ENCODE peak calls at places on chromosomes 2 and 18, in seven cellular contexts. One of them, this sample, is unnamed.

GRCh38 chr2:236179653-236180500 is 11.7 kb upstream of the GBX2 start:
- DNase-seq in astrocyte: peak; percentile 81
- DNase-seq in right atrium auricular region: no peak
- DNase-seq in body of pancreas: no peak
- DNase-seq in psoas muscle: no peak
- DNase-seq in tibial nerve: no peak
- DNase-seq in A549: peak; percentile 23
- DNase-seq in this sample: no peak

GRCh38 chr2:168328421-168328820 is 81.0 kb upstream of the STK39 start:
- DNase-seq in psoas muscle: no peak
- DNase-seq in body of pancreas: no peak
- DNase-seq in tibial nerve: no peak
- DNase-seq in A549: no peak
- DNase-seq in right atrium auricular region: no peak
- DNase-seq in astrocyte: no peak
- DNase-seq in this sample: no peak

GRCh38 chr2:179340678-179341077 is 76.0 kb upstream of the SESTD1 start:
- DNase-seq in A549: peak; percentile 26
- DNase-seq in right atrium auricular region: no peak
- DNase-seq in tibial nerve: no peak
- DNase-seq in astrocyte: no peak
- DNase-seq in psoas muscle: no peak
- DNase-seq in body of pancreas: no peak
- DNase-seq in this sample: no peak

GRCh38 chr2:167190053-167190452 is 301.8 kb downstream of the XIRP2 start:
- DNase-seq in body of pancreas: peak; percentile 64
- DNase-seq in tibial nerve: no peak
- DNase-seq in psoas muscle: peak; percentile 45
- DNase-seq in astrocyte: peak; percentile 88
- DNase-seq in A549: no peak
- DNase-seq in right atrium auricular region: no peak
- DNase-seq in this sample: no peak

GRCh38 chr2:40251146-40251545 is 200.7 kb downstream of the SLC8A1 start:
- DNase-seq in body of pancreas: peak; percentile 15
- DNase-seq in psoas muscle: no peak
- DNase-seq in tibial nerve: no peak
- DNase-seq in astrocyte: no peak
- DNase-seq in A549: peak; percentile 17
- DNase-seq in right atrium auricular region: no peak
- DNase-seq in this sample: no peak

GRCh38 chr2:72096181-72096580 is 51.5 kb downstream of the CYP26B1 start:
- DNase-seq in tibial nerve: no peak
- DNase-seq in A549: no peak
- DNase-seq in right atrium auricular region: no peak
- DNase-seq in psoas muscle: no peak
- DNase-seq in body of pancreas: no peak
- DNase-seq in astrocyte: no peak
- DNase-seq in this sample: no peak

GRCh38 chr18:76985156-76985950 is 147.2 kb downstream of the MBP start:
- DNase-seq in psoas muscle: no peak
- DNase-seq in tibial nerve: no peak
- DNase-seq in body of pancreas: no peak
- DNase-seq in A549: no peak
- DNase-seq in right atrium auricular region: no peak
- DNase-seq in astrocyte: no peak
- DNase-seq in this sample: no peak

GRCh38 chr2:160630801-160631590 is 137.4 kb upstream of the RBMS1 start:
- DNase-seq in astrocyte: peak; percentile 24
- DNase-seq in right atrium auricular region: no peak
- DNase-seq in psoas muscle: no peak
- DNase-seq in body of pancreas: no peak
- DNase-seq in A549: no peak
- DNase-seq in tibial nerve: no peak
- DNase-seq in this sample: no peak

GRCh38 chr2:11008773-11009172 is 97.0 kb downstream of the KCNF1 start:
- DNase-seq in body of pancreas: no peak
- DNase-seq in A549: no peak
- DNase-seq in astrocyte: no peak
- DNase-seq in psoas muscle: no peak
- DNase-seq in tibial nerve: no peak
- DNase-seq in right atrium auricular region: no peak
- DNase-seq in this sample: no peak

GRCh38 chr18:33579147-33579867 is 1.3 kb downstream of the ASXL3 start:
- DNase-seq in psoas muscle: no peak
- DNase-seq in astrocyte: no peak
- DNase-seq in A549: no peak
- DNase-seq in right atrium auricular region: no peak
- DNase-seq in tibial nerve: no peak
- DNase-seq in body of pancreas: no peak
- DNase-seq in this sample: no peak

GRCh38 chr2:118371500-118371899 is 283.2 kb downstream of the INSIG2 start:
- DNase-seq in psoas muscle: no peak
- DNase-seq in tibial nerve: no peak
- DNase-seq in body of pancreas: peak; percentile 27
- DNase-seq in astrocyte: peak; percentile 29
- DNase-seq in A549: peak; percentile 44
- DNase-seq in right atrium auricular region: no peak
- DNase-seq in this sample: no peak

GRCh38 chr2:5472673-5473072 is 219.5 kb upstream of the SOX11 start:
- DNase-seq in body of pancreas: no peak
- DNase-seq in right atrium auricular region: no peak
- DNase-seq in tibial nerve: no peak
- DNase-seq in A549: no peak
- DNase-seq in astrocyte: no peak
- DNase-seq in psoas muscle: no peak
- DNase-seq in this sample: no peak

GRCh38 chr18:3283908-3284307 is 22.0 kb downstream of the MYL12B start:
- DNase-seq in A549: no peak
- DNase-seq in tibial nerve: no peak
- DNase-seq in astrocyte: no peak
- DNase-seq in right atrium auricular region: no peak
- DNase-seq in body of pancreas: no peak
- DNase-seq in psoas muscle: no peak
- DNase-seq in this sample: no peak

GRCh38 chr2:217919781-217920351 is 82.9 kb downstream of the TNS1 start:
- DNase-seq in astrocyte: peak; percentile 86
- DNase-seq in right atrium auricular region: no peak
- DNase-seq in A549: peak; percentile 32
- DNase-seq in psoas muscle: peak; percentile 37
- DNase-seq in tibial nerve: no peak
- DNase-seq in body of pancreas: peak; percentile 35
- DNase-seq in this sample: no peak

GRCh38 chr18:10270160-10270571 is 184.3 kb upstream of the APCDD1 start:
- DNase-seq in A549: no peak
- DNase-seq in tibial nerve: peak; percentile 31
- DNase-seq in right atrium auricular region: peak; percentile 79
- DNase-seq in psoas muscle: no peak
- DNase-seq in astrocyte: peak; percentile 48
- DNase-seq in body of pancreas: peak; percentile 63
- DNase-seq in this sample: no peak

GRCh38 chr2:68465081-68465916 is 1.8 kb downstream of the FBXO48 start:
- DNase-seq in A549: no peak
- DNase-seq in astrocyte: no peak
- DNase-seq in body of pancreas: no peak
- DNase-seq in right atrium auricular region: no peak
- DNase-seq in psoas muscle: no peak
- DNase-seq in tibial nerve: no peak
- DNase-seq in this sample: no peak

GRCh38 chr2:232568161-232568560 is 17.7 kb downstream of the EIF4E2 start:
- DNase-seq in right atrium auricular region: no peak
- DNase-seq in astrocyte: peak; percentile 81
- DNase-seq in body of pancreas: no peak
- DNase-seq in A549: peak; percentile 21
- DNase-seq in psoas muscle: no peak
- DNase-seq in tibial nerve: no peak
- DNase-seq in this sample: no peak

GRCh38 chr2:225841314-225841713 is 441.8 kb downstream of the NYAP2 start:
- DNase-seq in psoas muscle: no peak
- DNase-seq in right atrium auricular region: no peak
- DNase-seq in tibial nerve: no peak
- DNase-seq in body of pancreas: no peak
- DNase-seq in astrocyte: peak; percentile 20
- DNase-seq in A549: no peak
- DNase-seq in this sample: no peak

GRCh38 chr2:234989183-234989701 is 37.4 kb downstream of the SH3BP4 start:
- DNase-seq in right atrium auricular region: peak; percentile 84
- DNase-seq in body of pancreas: peak; percentile 99
- DNase-seq in psoas muscle: peak; percentile 78
- DNase-seq in A549: no peak
- DNase-seq in astrocyte: peak; percentile 70
- DNase-seq in tibial nerve: peak; percentile 80
- DNase-seq in this sample: no peak

DNA sequence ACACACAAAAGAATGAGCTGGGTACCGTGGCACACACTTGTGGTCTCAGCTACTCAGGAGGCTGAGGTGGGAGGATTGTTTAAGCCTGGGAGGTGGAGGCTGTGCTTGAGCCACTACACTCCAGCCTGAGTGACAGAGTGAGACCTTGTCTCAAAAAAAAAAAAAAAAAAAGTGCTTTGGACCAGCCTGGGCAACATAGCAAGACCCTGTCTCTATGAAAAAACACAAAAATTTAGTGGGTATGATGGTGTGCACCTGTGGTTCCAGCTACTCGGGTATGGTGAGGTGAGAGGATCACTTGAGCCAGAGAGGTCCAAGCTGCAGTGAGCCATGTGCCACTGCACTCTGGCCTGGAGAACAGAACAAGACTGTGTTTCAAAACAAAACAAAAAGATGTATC is 10.4 kb downstream of the ZNF512 start:
- DNase-seq in tibial nerve: no peak
- DNase-seq in psoas muscle: no peak
- DNase-seq in A549: no peak
- DNase-seq in astrocyte: no peak
- DNase-seq in right atrium auricular region: no peak
- DNase-seq in body of pancreas: no peak
- DNase-seq in this sample: no peak
- H3K9me3 ChIP-seq in tibial nerve: peaks cover 24% of the 10 kb centered on the region
- H3K9me3 ChIP-seq in psoas muscle: peaks cover 7% of the 10 kb centered on the region
- H3K9me3 ChIP-seq in A549: peaks cover 10% of the 10 kb centered on the region
- H3K9me3 ChIP-seq in astrocyte: no peaks in the 10 kb centered on the region
- H3K9me3 ChIP-seq in right atrium auricular region: peaks cover 33% of the 10 kb centered on the region
- H3K9me3 ChIP-seq in body of pancreas: no peaks in the 10 kb centered on the region
- H3K9me3 ChIP-seq in this sample: peaks cover 3% of the 10 kb centered on the region

DNA sequence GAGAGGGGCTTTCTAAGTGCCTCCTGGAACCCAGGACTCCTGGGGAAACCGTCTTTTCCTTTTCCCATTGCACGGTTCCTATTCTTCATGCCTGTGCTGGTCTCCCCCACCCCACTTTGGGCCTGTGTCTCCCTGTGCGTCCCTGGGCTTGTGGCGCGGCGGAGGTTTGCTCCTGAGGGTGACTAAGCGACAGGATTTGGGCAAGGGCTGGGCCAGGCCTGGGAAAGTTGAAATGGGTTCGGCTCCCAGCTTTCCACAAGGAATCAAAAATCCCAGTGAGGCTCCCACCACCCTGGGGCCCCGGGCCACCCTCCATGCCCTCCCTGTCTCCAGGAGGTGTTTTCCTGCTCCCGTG is 197.7 kb downstream of the NDUFA10 start:
- DNase-seq in tibial nerve: no peak
- DNase-seq in psoas muscle: no peak
- DNase-seq in A549: no peak
- DNase-seq in astrocyte: no peak
- DNase-seq in body of pancreas: no peak
- DNase-seq in right atrium auricular region: peak; percentile 32
- DNase-seq in this sample: no peak
- H3K9me3 ChIP-seq in tibial nerve: no peaks in the 10 kb centered on the region
- H3K9me3 ChIP-seq in psoas muscle: no peaks in the 10 kb centered on the region
- H3K9me3 ChIP-seq in A549: no peaks in the 10 kb centered on the region
- H3K9me3 ChIP-seq in astrocyte: no peaks in the 10 kb centered on the region
- H3K9me3 ChIP-seq in body of pancreas: no peaks in the 10 kb centered on the region
- H3K9me3 ChIP-seq in right atrium auricular region: no peaks in the 10 kb centered on the region
- H3K9me3 ChIP-seq in this sample: no peaks in the 10 kb centered on the region

GRCh38 chr2:229178117-229178516 is 93.0 kb downstream of the PID1 start:
- DNase-seq in A549: no peak
- DNase-seq in tibial nerve: no peak
- DNase-seq in psoas muscle: no peak
- DNase-seq in right atrium auricular region: no peak
- DNase-seq in astrocyte: no peak
- DNase-seq in body of pancreas: no peak
- DNase-seq in this sample: no peak

GRCh38 chr2:229178706-229179105 is 92.4 kb downstream of the PID1 start:
- DNase-seq in A549: no peak
- DNase-seq in astrocyte: no peak
- DNase-seq in psoas muscle: no peak
- DNase-seq in body of pancreas: no peak
- DNase-seq in tibial nerve: no peak
- DNase-seq in right atrium auricular region: no peak
- DNase-seq in this sample: no peak

GRCh38 chr2:229176136-229176535 is 95.0 kb downstream of the PID1 start:
- DNase-seq in A549: no peak
- DNase-seq in psoas muscle: no peak
- DNase-seq in body of pancreas: no peak
- DNase-seq in astrocyte: no peak
- DNase-seq in right atrium auricular region: no peak
- DNase-seq in tibial nerve: no peak
- DNase-seq in this sample: no peak

GRCh38 chr2:229179598-229179997 is 91.5 kb downstream of the PID1 start:
- DNase-seq in tibial nerve: no peak
- DNase-seq in A549: no peak
- DNase-seq in right atrium auricular region: no peak
- DNase-seq in psoas muscle: no peak
- DNase-seq in body of pancreas: no peak
- DNase-seq in astrocyte: no peak
- DNase-seq in this sample: no peak

GRCh38 chr2:229180658-229181057 is 90.4 kb downstream of the PID1 start:
- DNase-seq in right atrium auricular region: no peak
- DNase-seq in astrocyte: no peak
- DNase-seq in tibial nerve: no peak
- DNase-seq in A549: no peak
- DNase-seq in psoas muscle: no peak
- DNase-seq in body of pancreas: no peak
- DNase-seq in this sample: no peak
- H3K9me3 ChIP-seq in right atrium auricular region: no peaks in the 10 kb centered on the region
- H3K9me3 ChIP-seq in astrocyte: no peaks in the 10 kb centered on the region
- H3K9me3 ChIP-seq in tibial nerve: no peaks in the 10 kb centered on the region
- H3K9me3 ChIP-seq in A549: no peaks in the 10 kb centered on the region
- H3K9me3 ChIP-seq in psoas muscle: no peaks in the 10 kb centered on the region
- H3K9me3 ChIP-seq in body of pancreas: no peaks in the 10 kb centered on the region
- H3K9me3 ChIP-seq in this sample: no peaks in the 10 kb centered on the region

DNA sequence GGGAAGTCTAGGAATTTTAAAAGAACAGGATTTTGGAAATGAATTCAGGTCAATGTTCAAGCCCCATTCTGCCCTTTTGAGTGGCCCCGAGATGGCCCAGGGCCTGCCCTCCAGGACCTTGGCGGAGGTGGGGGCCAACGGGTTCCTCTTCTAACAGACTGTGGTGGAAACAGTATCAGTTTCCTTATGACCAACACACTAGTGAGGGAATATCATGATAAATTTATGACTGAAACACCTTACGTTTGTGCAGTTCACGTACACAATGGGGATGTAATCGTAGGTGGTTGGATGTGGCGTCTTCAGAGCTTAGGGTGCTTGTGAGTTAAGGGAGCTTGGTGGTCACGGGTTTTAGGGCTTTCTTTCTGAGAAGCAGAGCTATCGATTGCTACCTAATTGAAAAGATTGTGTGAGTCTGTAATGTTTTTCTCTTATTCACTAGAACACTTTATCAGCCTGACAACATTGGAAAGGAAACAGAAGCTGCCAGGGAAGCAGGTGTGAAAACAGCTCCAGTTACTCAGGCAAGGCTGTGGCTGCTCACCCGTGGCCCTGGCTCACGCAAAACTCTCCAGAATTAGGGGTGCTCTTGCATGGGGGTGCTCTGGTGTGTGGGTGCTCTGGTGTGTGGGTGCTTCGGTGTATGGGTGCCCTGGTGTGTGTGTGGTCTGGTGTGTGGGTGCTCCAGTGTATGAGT is 165.3 kb downstream of the SNTG2 start:
- DNase-seq in right atrium auricular region: no peak
- DNase-seq in astrocyte: no peak
- DNase-seq in psoas muscle: no peak
- DNase-seq in A549: no peak
- DNase-seq in body of pancreas: peak; percentile 75
- DNase-seq in tibial nerve: no peak
- DNase-seq in this sample: no peak
- H3K9me3 ChIP-seq in right atrium auricular region: peaks cover 3% of the 10 kb centered on the region
- H3K9me3 ChIP-seq in astrocyte: peaks cover 13% of the 10 kb centered on the region
- H3K9me3 ChIP-seq in psoas muscle: no peaks in the 10 kb centered on the region
- H3K9me3 ChIP-seq in A549: peaks cover 13% of the 10 kb centered on the region
- H3K9me3 ChIP-seq in body of pancreas: no peaks in the 10 kb centered on the region
- H3K9me3 ChIP-seq in tibial nerve: no peaks in the 10 kb centered on the region
- H3K9me3 ChIP-seq in this sample: peaks cover 3% of the 10 kb centered on the region